ENCODE peak calls at places on chromosomes 16 and 17, in six cellular contexts. K is NCI-H1092; N is activated naive CD4-positive, alpha-beta T cell treated with anti-CD3 and anti-CD28 coated beads, Interleukin-2, amount 10 ng/mL, durations not matched to agents 7 days and 5 days; W is SK-N-SH; A is activated T-cell treated with anti-CD3 and anti-CD28 coated beads, Interleukin-2, amount 50 U/mL, for 48 hours; V is ureter. L is an unnamed sample.

GRCh38 chr16:56944954-56945839 is 13.3 kb downstream of the HERPUD1 start:
- DNase-seq in V (no peak), K (no peak), W (no peak), A (peak), N (no peak), L (no peak)

GRCh38 chr16:19085679-19086200 is 18.3 kb downstream of the COQ7 start:
- DNase-seq in K (no peak), W (peak), V (no peak), A (no peak), N (no peak), L (no peak)

GRCh38 chr17:72592967-72593325 is 472.1 kb downstream of the SOX9 start:
- DNase-seq in A (no peak), K (no peak), W (no peak), N (no peak), V (no peak), L (no peak)

GRCh38 chr16:88066680-88067529 is 115.7 kb downstream of the BANP start:
- DNase-seq in V (no peak), K (no peak), W (no peak), A (no peak), N (no peak), L (no peak)

GRCh38 chr17:61064087-61064951 is 335.3 kb upstream of the TBX2 start:
- DNase-seq in K (no peak), A (no peak), V (no peak), N (no peak), W (no peak), L (no peak)

GRCh38 chr16:84138824-84139627 is 6.0 kb downstream of the HSDL1 start:
- DNase-seq in V (no peak), K (peak), N (peak), W (no peak), A (peak), L (no peak)

GRCh38 chr17:37770631-37771518 is 26.0 kb upstream of the HNF1B start:
- DNase-seq in V (peak), K (no peak), A (peak), N (peak), W (peak), L (no peak)

GRCh38 chr17:29682054-29682453 is 59.3 kb upstream of the CORO6 start:
- DNase-seq in V (no peak), K (no peak), A (no peak), W (no peak), N (no peak), L (no peak)

GRCh38 chr17:77404812-77405581 is 264.2 kb downstream of the SEC14L1 start:
- DNase-seq in A (peak), W (no peak), N (peak), K (no peak), V (no peak), L (no peak)

GRCh38 chr17:42846594-42847280 is 2.4 kb downstream of the AOC2 start:
- DNase-seq in W (no peak), N (no peak), A (no peak), V (no peak), K (no peak), L (peak)

GRCh38 chr17:76517638-76518038 is 16.4 kb upstream of the RHBDF2 start:
- DNase-seq in A (no peak), W (no peak), K (no peak), N (no peak), V (no peak), L (no peak)

GRCh38 chr16:47467501-47467900 is 6.4 kb downstream of the PHKB start:
- DNase-seq in A (no peak), W (no peak), N (no peak), V (no peak), K (no peak), L (no peak)

GRCh38 chr17:1462164-1463112 is 6.4 kb upstream of the CRK start:
- DNase-seq in A (no peak), N (no peak), K (no peak), V (no peak), W (no peak), L (no peak)

GRCh38 chr17:10316986-10317834 is 55.6 kb downstream of the MYH13 start:
- DNase-seq in K (no peak), A (peak), V (peak), N (peak), W (peak), L (peak)

GRCh38 chr16:11219188-11219587 is 36.8 kb downstream of the SOCS1 start:
- DNase-seq in W (no peak), V (no peak), K (no peak), A (no peak), N (no peak), L (no peak)

GRCh38 chr16:20610192-20610891 is 34.2 kb upstream of the ACSM2B start:
- DNase-seq in N (no peak), K (peak), W (no peak), A (no peak), V (no peak), L (no peak)

GRCh38 chr16:20218093-20218492 is 109.2 kb downstream of the GP2 start:
- DNase-seq in W (no peak), K (no peak), V (no peak), N (no peak), A (no peak), L (no peak)

GRCh38 chr16:67651039-67651438 is 6.1 kb downstream of the CARMIL2 start:
- DNase-seq in K (no peak), A (no peak), W (no peak), N (no peak), V (no peak), L (no peak)

L was measured in right atrium auricular region.